ENCODE peak calls at places on chromosomes 7 and 10, in eight cellular contexts. Z is HL-60, J is GM23338, X is SK-N-SH, T is K562, E is HCT116, N is A549, W is GM12878. Y is an unnamed sample.

GRCh38 chr7:104328308-104328969 is at the start of gene LHFPL3:
- DNase-seq in X (peak), T (no peak), N (no peak), W (no peak), E (no peak), J (peak), Z (no peak), Y (no peak)

GRCh38 chr7:88217675-88218427 is 2.0 kb downstream of the SRI start:
- DNase-seq in W (peak), N (no peak), J (peak), E (no peak), X (no peak), Z (no peak), T (peak), Y (no peak)

GRCh38 chr10:25068152-25069058 is 52.0 kb downstream of the THNSL1 start:
- DNase-seq in J (peak), Z (no peak), T (no peak), E (no peak), X (no peak), W (no peak), N (no peak), Y (no peak)

GRCh38 chr7:116534790-116535189 is 10.0 kb downstream of the CAV1 start:
- DNase-seq in E (no peak), T (no peak), N (no peak), J (no peak), Z (no peak), X (no peak), W (no peak), Y (no peak)

GRCh38 chr7:107630342-107630741 is 30.3 kb upstream of the SLC26A4 start:
- DNase-seq in T (no peak), J (no peak), X (no peak), Z (no peak), W (no peak), E (no peak), N (no peak), Y (no peak)

GRCh38 chr10:27618036-27618615 is 114.0 kb downstream of the RAB18 start:
- DNase-seq in T (no peak), E (no peak), J (no peak), W (no peak), N (no peak), Z (no peak), X (no peak), Y (no peak)

GRCh38 chr7:3336042-3336665 is 35.1 kb downstream of the SDK1 start:
- DNase-seq in E (no peak), Z (no peak), N (no peak), J (peak), X (no peak), T (no peak), W (no peak), Y (no peak)

GRCh38 chr7:122532406-122533269 is 166.3 kb downstream of the RNF133 start:
- DNase-seq in T (peak), W (no peak), X (peak), Z (no peak), J (peak), N (peak), E (peak), Y (no peak)

GRCh38 chr7:3559178-3559765 is 258.2 kb downstream of the SDK1 start:
- DNase-seq in E (no peak), T (no peak), W (no peak), X (no peak), J (no peak), Z (no peak), N (peak), Y (peak)

GRCh38 chr7:137626469-137627067 is 220.2 kb downstream of the DGKI start:
- DNase-seq in N (peak), Z (peak), W (peak), X (peak), T (peak), J (peak), E (peak), Y (peak)

GRCh38 chr10:101578803-101579515 is 9.1 kb downstream of the POLL start:
- DNase-seq in X (no peak), W (no peak), Z (no peak), T (no peak), N (no peak), E (no peak), J (no peak), Y (no peak)

GRCh38 chr10:113978802-113979201 is 64.9 kb upstream of the ADRB1 start:
- DNase-seq in T (no peak), J (no peak), E (no peak), X (no peak), Z (no peak), N (no peak), W (no peak), Y (no peak)

GRCh38 chr7:103989200-103989784 is at the start of gene RELN:
- DNase-seq in N (no peak), W (no peak), Z (no peak), E (no peak), X (peak), J (peak), T (peak), Y (no peak)

GRCh38 chr7:78125884-78126283 is 327.3 kb downstream of the PHTF2 start:
- DNase-seq in J (no peak), X (no peak), W (no peak), Z (no peak), T (no peak), N (no peak), E (no peak), Y (peak)

GRCh38 chr10:70206762-70207161 is 26.5 kb downstream of the PPA1 start:
- DNase-seq in Z (no peak), X (no peak), E (no peak), N (no peak), W (no peak), J (no peak), T (no peak), Y (no peak)

GRCh38 chr10:61899045-61899444 is 2.5 kb upstream of the ARID5B start:
- DNase-seq in N (no peak), J (no peak), X (peak), E (no peak), T (no peak), W (no peak), Z (no peak), Y (no peak)

GRCh38 chr10:35453855-35454532 is 117.7 kb downstream of the CCNY start:
- DNase-seq in N (no peak), W (no peak), Z (no peak), T (no peak), X (no peak), E (no peak), J (no peak), Y (no peak)

GRCh38 chr7:7862393-7862792 is 106.2 kb upstream of the GLCCI1 start:
- DNase-seq in Z (no peak), N (no peak), W (no peak), J (no peak), T (no peak), E (no peak), X (no peak), Y (no peak)

GRCh38 chr7:155453296-155454182 is 4.4 kb upstream of the EN2 start:
- DNase-seq in E (no peak), J (peak), Z (no peak), X (peak), T (no peak), W (no peak), N (no peak), Y (no peak)

GRCh38 chr10:6917125-6917524 is 337.0 kb upstream of the PRKCQ start:
- DNase-seq in J (no peak), W (no peak), T (no peak), X (no peak), E (no peak), Z (no peak), N (no peak), Y (no peak)

GRCh38 chr7:91291302-91291701 is 27.1 kb downstream of the FZD1 start:
- DNase-seq in N (no peak), T (no peak), J (no peak), W (no peak), E (no peak), X (no peak), Z (no peak), Y (no peak)

GRCh38 chr7:39172137-39172536 is 194.4 kb downstream of the POU6F2 start:
- DNase-seq in T (no peak), W (no peak), J (no peak), N (no peak), X (no peak), E (no peak), Z (no peak), Y (no peak)

GRCh38 chr7:39299695-39300094 is 266.5 kb upstream of the YAE1 start:
- DNase-seq in J (no peak), N (no peak), X (no peak), Z (no peak), E (no peak), T (no peak), W (no peak), Y (no peak)

GRCh38 chr7:1885465-1886226 is 215.6 kb downstream of the ELFN1 start:
- DNase-seq in Z (no peak), X (no peak), W (no peak), E (no peak), J (no peak), T (no peak), N (no peak), Y (no peak)

GRCh38 chr7:100162874-100163533 is 4.5 kb upstream of the TRAPPC14 start:
- DNase-seq in N (no peak), W (no peak), J (peak), T (no peak), Z (no peak), E (no peak), X (peak), Y (no peak)

GRCh38 chr10:72137583-72137982 is 49.2 kb upstream of the SPOCK2 start:
- DNase-seq in N (no peak), J (no peak), W (no peak), T (no peak), Z (no peak), X (no peak), E (no peak), Y (no peak)

GRCh38 chr7:80027616-80028173 is 106.9 kb upstream of the GNAI1 start:
- DNase-seq in T (no peak), N (no peak), Z (no peak), W (no peak), J (no peak), X (no peak), E (no peak), Y (no peak)

GRCh38 chr7:18408868-18409267 is 86.7 kb upstream of the HDAC9 start:
- DNase-seq in W (no peak), Z (no peak), N (no peak), J (no peak), T (no peak), E (no peak), X (no peak), Y (no peak)

GRCh38 chr7:27359737-27360136 is 117.1 kb downstream of the EVX1 start:
- DNase-seq in E (no peak), T (no peak), Z (no peak), J (no peak), N (no peak), X (no peak), W (no peak), Y (no peak)

GRCh38 chr10:58393317-58393716 is 8.1 kb downstream of the TFAM start:
- DNase-seq in W (no peak), Z (no peak), N (no peak), E (no peak), J (no peak), X (no peak), T (no peak), Y (no peak)

GRCh38 chr10:15879663-15880062 is 19.4 kb upstream of the MINDY3 start:
- DNase-seq in X (no peak), E (no peak), J (peak), W (no peak), N (no peak), Z (no peak), T (no peak), Y (no peak)

GRCh38 chr7:50355817-50356178 is 51.3 kb downstream of the IKZF1 start:
- DNase-seq in X (no peak), N (no peak), E (no peak), T (peak), J (peak), Z (no peak), W (no peak), Y (no peak)

GRCh38 chr7:8176370-8177081 is 85.4 kb downstream of the ICA1 start:
- DNase-seq in W (peak), X (no peak), T (no peak), E (no peak), J (no peak), N (no peak), Z (peak), Y (no peak)

GRCh38 chr7:22572937-22573336 is 72.9 kb upstream of the STEAP1B start:
- DNase-seq in T (no peak), N (no peak), Z (no peak), X (no peak), J (no peak), E (no peak), W (no peak), Y (no peak)

GRCh38 chr7:4960363-4960762 is 1.4 kb upstream of the MMD2 start:
- DNase-seq in J (no peak), Z (no peak), E (no peak), T (no peak), W (no peak), N (no peak), X (no peak), Y (no peak)

GRCh38 chr7:51144178-51144577 is 172.4 kb downstream of the COBL start:
- DNase-seq in E (no peak), Z (no peak), X (no peak), N (no peak), W (no peak), T (no peak), J (no peak), Y (no peak)

GRCh38 chr7:143361552-143362125 is 874 bp downstream of the FAM131B start:
- DNase-seq in T (no peak), J (peak), X (no peak), E (no peak), N (no peak), Z (no peak), W (no peak), Y (no peak)

GRCh38 chr7:124667312-124667711 is 98.3 kb downstream of the GPR37 start:
- DNase-seq in J (no peak), Z (no peak), T (no peak), E (no peak), X (no peak), N (no peak), W (no peak), Y (no peak)

GRCh38 chr10:60575105-60575504 is 185.4 kb upstream of the ANK3 start:
- DNase-seq in T (no peak), Z (no peak), E (no peak), J (no peak), N (no peak), X (no peak), W (no peak), Y (no peak)
- H3K27ac ChIP-seq in T (no peak), Z (no peak), E (no peak), J (no peak), N (no peak), X (no peak), W (no peak), Y (no peak)

GRCh38 chr7:41760293-41760692 is 57.4 kb upstream of the INHBA start:
- DNase-seq in J (no peak), X (no peak), N (no peak), W (no peak), T (no peak), Z (no peak), E (no peak), Y (no peak)
- TF ChIP-seq REST in J (no peak), X (no peak), N (no peak), W (no peak), T (no peak), Z (no peak), E (no peak), Y (no peak)

DNA sequence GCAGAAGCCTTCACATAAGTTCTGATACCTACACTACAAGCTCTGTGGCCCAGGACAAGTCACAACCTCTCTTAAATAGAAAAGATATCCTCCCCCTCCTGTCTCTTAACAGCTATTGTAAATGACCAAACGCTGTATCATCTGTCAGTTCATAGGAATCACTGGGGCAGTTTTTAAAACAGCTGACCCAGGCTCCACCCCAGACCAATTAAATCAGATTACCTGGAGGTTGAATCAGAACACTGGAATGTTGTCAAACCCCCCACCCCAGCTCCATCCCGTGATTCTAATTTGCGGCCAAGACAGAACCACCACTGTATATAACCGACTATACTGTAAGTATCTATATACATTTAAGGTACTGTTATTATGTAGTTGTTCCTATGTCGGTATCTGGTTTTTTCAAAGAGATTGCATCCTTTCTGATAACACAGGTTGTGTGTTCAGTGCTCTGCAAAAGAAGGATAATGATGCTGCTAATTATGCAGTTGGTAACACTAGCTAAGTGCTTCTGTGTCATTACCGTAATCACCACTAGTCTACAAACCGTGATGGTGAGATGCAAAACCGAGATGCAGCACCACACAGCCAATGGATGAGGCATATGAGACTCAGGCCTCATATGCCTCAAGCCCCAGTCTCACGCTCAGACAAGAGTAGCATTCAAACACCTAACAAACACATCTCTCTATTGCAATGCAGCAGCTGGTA is 47.4 kb downstream of the TNS3 start:
- DNase-seq in X (peak), Z (no peak), W (no peak), T (peak), N (no peak), J (peak), E (no peak), Y (peak)
- TF ChIP-seq CTCF in X (no peak), Z (no peak), W (no peak), T (no peak), N (no peak), J (peak), E (no peak), Y (no peak)

DNA sequence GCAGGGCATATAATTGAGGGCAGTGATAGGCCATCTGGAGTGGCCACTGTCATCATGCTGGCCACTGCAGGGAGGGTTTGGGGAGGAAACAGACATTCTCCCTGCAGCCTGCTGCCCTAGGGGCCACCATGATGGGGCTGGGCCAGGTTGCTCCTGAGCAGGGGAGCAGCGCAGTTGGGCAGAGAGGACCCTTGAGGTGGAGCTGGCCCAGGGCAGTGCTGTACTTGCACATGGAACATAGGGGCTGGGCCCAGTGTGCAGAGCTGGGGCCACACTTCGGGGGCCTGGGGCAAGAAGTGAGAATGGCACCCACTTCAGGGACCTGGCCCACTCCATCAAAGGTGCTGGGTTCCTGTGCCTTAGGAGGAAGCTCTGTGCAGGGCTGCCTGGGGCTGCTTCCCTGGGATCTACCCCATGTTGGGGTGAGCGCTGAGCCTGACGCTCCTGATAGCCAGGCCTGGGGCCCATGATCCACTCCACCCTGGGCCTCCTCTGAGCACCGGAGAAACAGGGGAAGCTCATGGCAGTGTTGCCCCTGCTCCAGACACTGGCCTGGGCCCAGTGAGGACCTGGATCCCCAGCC is 21.3 kb upstream of the NUB1 start:
- DNase-seq in J (no peak), W (no peak), X (no peak), T (no peak), E (no peak), N (no peak), Z (no peak), Y (no peak)
- H3K27ac ChIP-seq in J (no peak), W (no peak), X (no peak), T (no peak), E (no peak), N (no peak), Z (no peak), Y (no peak)